ENCODE peak calls at places on chromosomes 3 and 15, in five cellular contexts. S is germinal center, M is naive B cell, H is NCI-H2107, F is HT1080. R is an unnamed sample.

GRCh38 chr3:142964150-142964498 is 650 bp upstream of the PAQR9 start:
- DNase-seq in H (no peak), M (no peak), S (no peak), F (no peak), R (no peak)

GRCh38 chr3:98971183-98971681 is 69.7 kb upstream of the DCBLD2 start:
- DNase-seq in S (no peak), F (peak), H (no peak), M (no peak), R (no peak)

GRCh38 chr3:10099030-10099429 is 9.0 kb downstream of the FANCD2OS start:
- DNase-seq in H (no peak), M (no peak), S (no peak), F (no peak), R (no peak)

GRCh38 chr3:172678068-172678467 is 32.8 kb downstream of the NCEH1 start:
- DNase-seq in S (no peak), F (no peak), M (no peak), H (no peak), R (no peak)

GRCh38 chr3:21747376-21747775 is 3.6 kb downstream of the ZNF385D start:
- DNase-seq in S (no peak), H (no peak), F (peak), M (no peak), R (no peak)

GRCh38 chr3:98612996-98613517 is 19.6 kb upstream of the CPOX start:
- DNase-seq in M (no peak), F (peak), S (no peak), H (no peak), R (no peak)

GRCh38 chr3:112693186-112693585 is 52.2 kb upstream of the CCDC80 start:
- DNase-seq in M (no peak), H (no peak), F (no peak), S (no peak), R (no peak)

GRCh38 chr15:52117549-52117948 is 5.0 kb upstream of the BCL2L10 start:
- DNase-seq in F (no peak), M (no peak), S (no peak), H (no peak), R (no peak)

GRCh38 chr15:69806287-69806915 is 291.3 kb downstream of the TLE3 start:
- DNase-seq in F (no peak), H (no peak), S (no peak), M (no peak), R (no peak)

GRCh38 chr3:43817825-43818224 is 127.1 kb downstream of the ABHD5 start:
- DNase-seq in F (peak), M (no peak), H (no peak), S (peak), R (no peak)

GRCh38 chr15:41746802-41747201 is 27.5 kb upstream of the MAPKBP1 start:
- DNase-seq in F (no peak), M (no peak), H (no peak), S (no peak), R (no peak)

GRCh38 chr3:129315386-129315991 is 36.8 kb downstream of the HMCES start:
- DNase-seq in S (peak), M (peak), F (no peak), H (no peak), R (peak)

R was measured in T47D.